ENCODE peak calls at places on chromosomes 6 and 20, in five cellular contexts. T, W, Z, A and V are unnamed samples.

GRCh38 chr6:26571592-26572296 is 25.0 kb upstream of the ABT1 start:
- DNase-seq in T (peak), W (peak), Z (peak), A (peak), V (peak)

GRCh38 chr6:75438186-75438880 is 55.3 kb downstream of the FILIP1 start:
- DNase-seq in T (no peak), W (no peak), Z (no peak), A (no peak), V (no peak)

GRCh38 chr6:14396826-14397517 is 279.4 kb downstream of the CD83 start:
- DNase-seq in T (no peak), W (no peak), Z (no peak), A (peak), V (no peak)

GRCh38 chr6:26305097-26305841 is 59.7 kb upstream of the BTN3A2 start:
- DNase-seq in T (peak), W (peak), Z (no peak), A (peak), V (peak)

GRCh38 chr6:121522771-121523386 is 87.4 kb downstream of the GJA1 start:
- DNase-seq in T (no peak), W (no peak), Z (no peak), A (no peak), V (no peak)

GRCh38 chr6:25921525-25922203 is 8.8 kb downstream of the SLC17A2 start:
- DNase-seq in T (no peak), W (no peak), Z (no peak), A (no peak), V (no peak)

GRCh38 chr6:81769834-81770233 is 17.4 kb upstream of the TENT5A start:
- DNase-seq in T (no peak), W (no peak), Z (no peak), A (peak), V (no peak)

GRCh38 chr6:16670183-16670582 is 91.1 kb downstream of the ATXN1 start:
- DNase-seq in T (peak), W (no peak), Z (no peak), A (no peak), V (no peak)

GRCh38 chr6:113857565-113858066 is 471 bp downstream of the MARCKS start:
- DNase-seq in T (no peak), W (peak), Z (peak), A (peak), V (no peak)

GRCh38 chr6:127192911-127193503 is 73.7 kb upstream of the RNF146 start:
- DNase-seq in T (no peak), W (no peak), Z (no peak), A (no peak), V (no peak)

GRCh38 chr6:169289671-169290408 is 36.2 kb upstream of the THBS2 start:
- DNase-seq in T (peak), W (peak), Z (no peak), A (no peak), V (no peak)

GRCh38 chr6:108142240-108142639 is 23.6 kb upstream of the NR2E1 start:
- DNase-seq in T (no peak), W (no peak), Z (no peak), A (no peak), V (no peak)

GRCh38 chr6:5084787-5085637 is at the start of gene PPP1R3G:
- DNase-seq in T (peak), W (peak), Z (peak), A (peak), V (no peak)

GRCh38 chr6:330948-331347 is 38.7 kb downstream of the DUSP22 start:
- DNase-seq in T (no peak), W (no peak), Z (no peak), A (no peak), V (no peak)

GRCh38 chr20:31720486-31721407 is 1.9 kb downstream of the BCL2L1 start:
- DNase-seq in T (no peak), W (no peak), Z (no peak), A (no peak), V (peak)

GRCh38 chr6:13528777-13529343 is 41.5 kb upstream of the GFOD1 start:
- DNase-seq in T (no peak), W (no peak), Z (no peak), A (no peak), V (no peak)

GRCh38 chr20:34037121-34037520 is 43.4 kb downstream of the RALY start:
- DNase-seq in T (no peak), W (no peak), Z (no peak), A (no peak), V (peak)

GRCh38 chr6:147268254-147268653 is 64.0 kb downstream of the STXBP5 start:
- DNase-seq in T (no peak), W (no peak), Z (no peak), A (no peak), V (no peak)

GRCh38 chr20:48791666-48792071 is 36.1 kb downstream of the PREX1 start:
- DNase-seq in T (no peak), W (no peak), Z (no peak), A (no peak), V (no peak)

GRCh38 chr20:51734876-51735499 is 33.2 kb downstream of the ATP9A start:
- DNase-seq in T (no peak), W (no peak), Z (no peak), A (no peak), V (no peak)
- H3K27ac ChIP-seq in T (no peak), W (no peak), Z (no peak), A (no peak), V (no peak)

DNA sequence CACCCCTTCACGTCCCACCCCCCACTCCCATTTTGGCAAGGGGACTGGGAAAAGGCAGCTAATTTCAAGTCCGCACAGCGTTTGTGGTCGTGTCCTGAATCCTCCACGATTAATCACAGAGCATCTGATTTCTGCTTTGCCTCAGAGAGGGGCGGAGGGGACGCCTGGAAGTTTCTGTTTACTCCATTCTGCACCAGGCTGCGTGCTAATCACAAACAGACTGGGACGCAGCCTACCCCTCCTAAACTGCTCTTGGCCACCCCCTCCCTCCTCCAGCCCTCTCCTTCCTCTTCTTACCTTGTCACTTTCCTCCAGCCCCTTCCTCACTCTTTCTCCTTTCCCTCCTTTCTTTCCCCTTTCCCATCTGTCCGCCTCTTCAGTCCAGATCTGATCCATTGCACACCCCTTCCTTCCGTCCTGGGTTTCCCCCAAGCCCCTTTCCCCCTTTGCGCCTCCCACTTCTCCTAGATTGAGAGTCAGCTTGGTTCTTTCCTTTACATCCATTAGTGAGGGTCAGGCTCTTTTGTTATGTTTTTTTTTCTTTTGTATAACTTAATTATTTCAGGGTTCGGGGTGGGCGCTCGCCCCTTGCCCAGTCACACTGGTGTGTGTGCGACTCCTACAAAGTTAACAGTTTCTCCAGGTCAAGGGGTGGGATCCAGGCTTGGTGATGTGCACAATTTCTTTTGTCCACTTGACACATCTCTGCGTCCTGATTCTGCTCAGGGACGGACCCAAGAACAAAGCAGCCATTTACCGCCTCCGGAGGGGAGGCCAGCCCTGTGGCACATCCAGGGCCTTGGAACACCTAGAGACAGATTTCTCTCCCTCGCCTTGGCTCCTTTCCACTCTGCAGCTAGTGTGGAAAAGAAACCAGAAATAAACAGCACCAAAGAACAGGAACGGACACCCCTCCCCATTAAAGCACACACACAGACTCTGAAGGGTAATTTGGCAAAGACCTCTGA is 527 bp upstream of the RIPOR3 start:
- DNase-seq in T (no peak), W (peak), Z (peak), A (peak), V (no peak)
- H3K4me3 ChIP-seq in T (peak), W (peak), Z (peak), A (peak), V (no peak)

GRCh38 chr6:111750753-111751684 is 122.2 kb downstream of the FYN start:
- DNase-seq in T (no peak), W (no peak), Z (no peak), A (peak), V (peak)
- H3K27ac ChIP-seq in T (peak), W (no peak), Z (no peak), A (no peak), V (peak)

GRCh38 chr6:129073651-129074419 is 190.9 kb downstream of the LAMA2 start:
- DNase-seq in T (no peak), W (no peak), Z (no peak), A (no peak), V (no peak)
- H3K4me3 ChIP-seq in T (no peak), W (no peak), Z (no peak), A (no peak), V (no peak)

GRCh38 chr20:14521016-14521415 is 183.6 kb upstream of the FLRT3 start:
- DNase-seq in T (no peak), W (no peak), Z (no peak), A (no peak), V (no peak)
- H3K27ac ChIP-seq in T (no peak), W (no peak), Z (no peak), A (no peak), V (no peak)

GRCh38 chr6:106560966-106561740 is 68.1 kb downstream of the RTN4IP1 start:
- DNase-seq in T (no peak), W (no peak), Z (no peak), A (no peak), V (no peak)
- H3K4me3 ChIP-seq in T (no peak), W (no peak), Z (no peak), A (no peak), V (no peak)

GRCh38 chr6:45899683-45899946 is 116.0 kb downstream of the CLIC5 start:
- DNase-seq in T (no peak), W (no peak), Z (no peak), A (no peak), V (no peak)
- H3K27ac ChIP-seq in T (no peak), W (no peak), Z (no peak), A (no peak), V (no peak)

DNA sequence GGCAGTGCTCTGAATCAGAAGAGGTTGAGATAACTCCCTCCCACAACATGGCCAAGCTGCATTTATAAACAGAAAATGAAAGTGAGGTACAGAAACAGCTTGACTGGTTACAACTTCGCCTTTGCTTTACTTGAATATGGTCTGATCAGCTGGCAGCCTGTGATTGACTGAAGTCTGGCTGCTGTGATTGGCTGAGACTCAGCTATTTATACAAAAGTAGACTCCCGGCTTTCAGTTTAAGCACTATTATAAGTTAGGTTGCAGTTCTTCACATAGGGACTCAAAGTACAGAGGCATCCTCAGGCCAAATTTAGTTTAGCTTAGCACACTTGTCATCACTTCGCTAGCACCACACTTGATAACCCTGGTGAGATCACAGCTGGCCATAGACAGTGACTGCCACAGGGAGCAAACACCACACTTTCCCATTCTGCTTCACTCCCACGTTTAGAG is 362.6 kb downstream of the EPM2A start:
- DNase-seq in T (no peak), W (no peak), Z (no peak), A (no peak), V (no peak)
- H3K4me3 ChIP-seq in T (no peak), W (no peak), Z (no peak), A (no peak), V (no peak)